ENCODE peak calls at places on chromosomes 11 and 22, in five cellular contexts. J, Y, T, R and L are unnamed samples.

GRCh38 chr11:95296621-95297025 is 65.6 kb upstream of the SESN3 start:
- DNase-seq in T (no peak), R (no peak), Y (no peak), J (no peak), L (no peak)

GRCh38 chr11:8209208-8209807 is 40.5 kb upstream of the RIC3 start:
- DNase-seq in Y (no peak), J (peak; percentile 67), R (no peak), T (peak; percentile 74), L (peak; percentile 11)

GRCh38 chr11:34427171-34427805 is 11.4 kb upstream of the CAT start:
- DNase-seq in Y (no peak), J (no peak), R (no peak), T (no peak), L (no peak)

GRCh38 chr11:130216591-130217132 is 57.1 kb downstream of the ST14 start:
- DNase-seq in T (no peak), R (no peak), J (no peak), Y (no peak), L (no peak)

GRCh38 chr11:35971841-35972422 is 28.1 kb downstream of the LDLRAD3 start:
- DNase-seq in J (no peak), Y (no peak), T (no peak), R (no peak), L (no peak)

GRCh38 chr11:49995559-49995958 is 13.2 kb upstream of the OR4C12 start:
- DNase-seq in Y (peak; percentile 63), J (peak; percentile 25), T (peak; percentile 86), R (no peak), L (no peak)

GRCh38 chr22:48051796-48052620 is 1289.6 kb downstream of the TBC1D22A start:
- DNase-seq in T (no peak), J (no peak), R (no peak), Y (no peak), L (no peak)

GRCh38 chr11:130049260-130049659 is 20.4 kb upstream of the APLP2 start:
- DNase-seq in J (no peak), Y (no peak), T (no peak), R (no peak), L (no peak)

GRCh38 chr11:36431429-36432092 is 78.5 kb downstream of the TRAF6 start:
- DNase-seq in J (no peak), Y (no peak), T (no peak), R (no peak), L (peak; percentile 31)

GRCh38 chr22:30270841-30271240 is 4.2 kb upstream of the OSM start:
- DNase-seq in R (peak; percentile 89), Y (no peak), J (no peak), T (no peak), L (no peak)

GRCh38 chr22:37462983-37463382 is 23.2 kb downstream of the MFNG start:
- DNase-seq in T (peak; percentile 88), Y (no peak), J (peak; percentile 72), R (no peak), L (no peak)

GRCh38 chr22:37020192-37020479 is 594 bp downstream of the MPST start:
- DNase-seq in J (no peak), T (no peak), Y (no peak), R (peak; percentile 78), L (no peak)

DNA sequence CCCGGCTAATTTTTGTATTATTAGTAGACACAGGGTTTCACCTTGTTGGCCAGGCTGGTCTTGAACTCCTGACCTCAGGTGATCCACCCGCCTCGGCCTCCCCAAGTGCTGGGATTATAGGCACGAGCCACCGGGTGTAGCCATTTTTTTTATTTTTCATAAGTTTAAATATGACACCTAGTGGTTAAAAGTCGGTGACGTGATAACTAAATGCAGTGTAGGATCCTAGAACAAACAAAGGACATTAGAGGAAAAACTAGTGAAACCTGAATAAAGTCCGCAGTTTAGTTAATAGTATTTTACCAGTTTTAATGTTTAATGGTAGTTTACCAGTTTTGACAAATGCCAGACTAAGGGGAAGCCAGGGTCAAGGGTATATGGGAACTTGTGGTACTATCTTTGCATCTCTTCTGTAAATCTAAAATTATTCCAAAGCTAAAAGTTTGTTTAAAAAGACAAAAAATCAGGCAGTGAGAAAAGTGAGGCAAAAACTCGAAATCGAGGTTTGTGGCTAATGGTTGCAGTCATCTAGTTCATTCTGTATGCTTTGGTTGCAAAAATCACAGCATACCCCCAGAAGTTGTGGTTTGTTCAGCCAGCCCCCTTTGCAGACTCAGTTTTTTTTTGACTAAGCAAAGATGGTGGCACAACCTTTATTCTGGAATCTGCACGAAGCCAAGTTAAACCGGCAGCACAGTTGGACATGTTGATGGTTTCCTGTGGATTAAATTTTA is 29.6 kb downstream of the TOM1 start:
- DNase-seq in T (no peak), R (no peak), J (no peak), Y (no peak), L (no peak)
- H3K27ac ChIP-seq in T (no peak overlapping the region), R (peak overlapping the region; percentile 37), J (no peak overlapping the region), Y (no peak overlapping the region), L (no peak overlapping the region)

GRCh38 chr11:60951611-60951908 is 416 bp downstream of the SLC15A3 start:
- DNase-seq in R (no peak), T (peak; percentile 72), Y (no peak), J (peak; percentile 53), L (no peak)

GRCh38 chr11:60953781-60954180 is 1.8 kb upstream of the SLC15A3 start:
- DNase-seq in R (no peak), Y (no peak), J (no peak), T (no peak), L (no peak)

GRCh38 chr11:60952742-60953170 is 780 bp upstream of the SLC15A3 start:
- DNase-seq in T (no peak), Y (no peak), J (no peak), R (no peak), L (no peak)

GRCh38 chr11:60950933-60951610 is 904 bp downstream of the SLC15A3 start:
- DNase-seq in J (peak; percentile 59), T (peak; percentile 65), Y (no peak), R (no peak), L (peak; percentile 29)

DNA sequence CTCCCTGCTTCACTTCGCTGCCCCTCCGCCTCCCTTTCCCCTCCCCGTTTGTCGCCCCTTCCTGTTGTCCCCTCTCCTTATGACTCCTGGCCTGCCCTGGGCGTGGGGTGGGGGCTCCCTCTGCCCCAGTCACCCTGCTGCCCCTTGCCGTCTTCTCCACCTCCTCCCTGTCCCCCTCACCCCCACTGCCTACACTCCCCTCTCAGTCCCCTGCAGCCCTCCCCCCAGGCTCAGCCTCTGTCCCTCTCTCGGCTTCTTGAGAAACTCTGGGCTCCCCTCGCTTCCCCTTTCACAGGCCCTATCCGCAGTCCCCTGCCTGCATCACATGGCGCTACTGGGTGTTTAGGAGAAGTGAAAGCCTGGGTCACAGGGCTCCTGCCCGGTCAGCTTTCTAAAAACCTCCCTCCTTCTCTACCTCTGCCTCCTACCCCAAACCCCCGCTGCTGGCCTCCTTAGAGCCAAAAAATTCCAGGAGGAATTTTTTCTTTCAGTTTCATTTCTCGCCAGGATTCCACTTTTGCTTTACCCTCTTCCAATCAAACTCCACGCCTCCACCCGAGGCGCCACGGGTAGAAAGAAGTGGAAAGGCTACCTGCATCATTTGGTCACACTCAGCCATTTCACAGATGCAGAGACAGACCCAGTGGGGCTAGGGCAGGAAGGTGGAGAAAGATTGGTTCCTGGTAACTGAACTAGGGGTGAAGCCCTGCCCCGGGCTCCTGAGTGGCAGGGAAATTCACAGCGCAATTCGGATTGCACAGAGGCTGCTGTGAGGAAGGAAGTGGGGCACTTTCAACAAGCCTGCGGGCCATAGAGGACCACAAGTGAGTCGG is at the start of gene SLC15A3:
- DNase-seq in Y (no peak), R (peak; percentile 80), T (peak; percentile 82), J (peak; percentile 65), L (no peak)
- H3K27ac ChIP-seq in Y (no peak within 1 kb of the TSS), R (peak within 1 kb of the TSS; percentile 51), T (peak within 1 kb of the TSS; percentile 30), J (no peak within 1 kb of the TSS), L (no peak within 1 kb of the TSS)

DNA sequence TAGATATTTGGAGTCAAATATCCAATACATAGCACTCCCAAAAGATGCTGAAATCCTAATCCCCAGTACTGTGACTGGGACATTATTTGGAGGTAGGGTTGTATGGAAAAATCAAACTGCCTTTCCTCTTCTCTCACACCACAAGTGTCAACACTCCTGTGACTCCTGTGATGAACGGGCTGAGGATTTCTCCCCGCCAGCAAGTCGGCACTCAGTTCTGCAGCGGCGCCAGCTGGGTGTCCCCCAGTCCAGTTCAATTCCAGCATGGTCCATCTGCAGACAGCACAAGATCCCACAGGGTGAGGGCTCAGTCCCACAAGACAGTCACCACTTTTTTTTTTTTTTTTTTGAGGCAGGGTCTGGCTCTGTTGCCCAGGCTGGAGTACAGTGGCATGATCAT is 4.3 kb upstream of the PARVB start:
- DNase-seq in J (no peak), T (no peak), R (no peak), Y (no peak), L (no peak)
- H3K27ac ChIP-seq in J (no peak overlapping the region), T (no peak overlapping the region), R (no peak overlapping the region), Y (no peak overlapping the region), L (no peak overlapping the region)

GRCh38 chr11:126138636-126139540 is 72.6 kb downstream of the RPUSD4 start:
- DNase-seq in Y (no peak), R (no peak), T (no peak), J (no peak), L (no peak)
- H3K27ac ChIP-seq in Y (no peak overlapping the region), R (no peak overlapping the region), T (peak overlapping the region; percentile 15), J (no peak overlapping the region), L (no peak overlapping the region)

GRCh38 chr22:23219787-23220484 is 39.6 kb downstream of the BCR start:
- DNase-seq in Y (peak; percentile 24), J (no peak), R (no peak), T (no peak), L (peak; percentile 74)

GRCh38 chr22:23217171-23218052 is 37.1 kb downstream of the BCR start:
- DNase-seq in T (no peak), J (no peak), R (no peak), Y (no peak), L (no peak)

GRCh38 chr22:23218867-23219251 is 38.5 kb downstream of the BCR start:
- DNase-seq in Y (peak; percentile 95), R (no peak), J (peak; percentile 69), T (peak; percentile 70), L (no peak)

GRCh38 chr22:23219317-23219716 is 39.0 kb downstream of the BCR start:
- DNase-seq in T (no peak), R (no peak), J (no peak), Y (no peak), L (no peak)

GRCh38 chr22:23218053-23218866 is 38.0 kb downstream of the BCR start:
- DNase-seq in R (no peak), J (no peak), Y (no peak), T (no peak), L (no peak)
- H3K27ac ChIP-seq in R (peak overlapping the region; percentile 59), J (no peak overlapping the region), Y (peak overlapping the region; percentile 57), T (no peak overlapping the region), L (peak overlapping the region; percentile 42)

GRCh38 chr11:117873828-117874125 is 2.7 kb downstream of the FXYD6 start:
- DNase-seq in J (no peak), T (no peak), Y (no peak), R (no peak), L (no peak)
- H3K27ac ChIP-seq in J (no peak overlapping the region), T (no peak overlapping the region), Y (no peak overlapping the region), R (no peak overlapping the region), L (no peak overlapping the region)